ENCODE peak calls at places on chromosomes 13 and 19, in ten cellular contexts. G is WTC11; H is brain pericyte; B is T-helper 2 cell treated with Interferon-gamma antibody and Interleukin-4, amounts not matched to agents 5 μg/mL and 100 μg/mL, for 36 hours; O is Panc1; K is OCI-M1; D is NCI-H510A; U is activated CD8-positive, alpha-beta memory T cell treated with anti-CD3 and anti-CD28 coated beads, Interleukin-2, amount 50 U/mL, for 48 hours; N is stimulated activated naive B cell treated with anti-CD40 and anti-IgM and Interleukin-4, amounts not matched to agents 10 μg/mL and 1 μg/mL and 100 μg/mL, for 72 hours; X is CD8-positive, alpha-beta T cell. W is an unnamed sample.

GRCh38 chr13:110166598-110166997 is 140.4 kb downstream of the COL4A1 start:
- DNase-seq in G (no peak), H (no peak), B (no peak), O (no peak), K (no peak), D (no peak), U (no peak), N (no peak), X (no peak), W (no peak)

GRCh38 chr13:60788156-60788829 is 391.3 kb downstream of the TDRD3 start:
- DNase-seq in G (no peak), H (no peak), B (no peak), O (no peak), K (no peak), D (no peak), U (no peak), N (no peak), X (no peak), W (no peak)

GRCh38 chr19:16828990-16829821 is at the start of gene SIN3B:
- DNase-seq in G (peak), H (peak), B (peak), O (no peak), K (peak), D (peak), U (peak), N (peak), X (peak), W (peak)

GRCh38 chr13:99988469-99989375 is 7.1 kb downstream of the ZIC2 start:
- DNase-seq in G (peak), H (no peak), B (no peak), O (no peak), K (no peak), D (no peak), U (peak), N (no peak), X (no peak), W (no peak)

GRCh38 chr19:40822161-40822560 is 23.2 kb downstream of the EGLN2 start:
- DNase-seq in G (no peak), H (no peak), B (no peak), O (no peak), K (no peak), D (no peak), U (peak), N (no peak), X (no peak), W (no peak)

GRCh38 chr19:13644648-13645047 is 119.7 kb upstream of the MRI1 start:
- DNase-seq in G (no peak), H (no peak), B (no peak), O (no peak), K (peak), D (no peak), U (no peak), N (no peak), X (no peak), W (peak)

GRCh38 chr19:48492925-48493717 is 18.5 kb downstream of the LMTK3 start:
- DNase-seq in G (peak), H (peak), B (peak), O (peak), K (peak), D (no peak), U (peak), N (peak), X (peak), W (peak)

GRCh38 chr19:5967994-5968430 is 9.9 kb downstream of the RANBP3 start:
- DNase-seq in G (peak), H (peak), B (peak), O (peak), K (peak), D (peak), U (peak), N (peak), X (peak), W (peak)

GRCh38 chr19:13054605-13055212 is 47.9 kb downstream of the LYL1 start:
- DNase-seq in G (no peak), H (no peak), B (no peak), O (no peak), K (no peak), D (no peak), U (no peak), N (no peak), X (no peak), W (no peak)

GRCh38 chr19:33947565-33947964 is 150.9 kb downstream of the KCTD15 start:
- DNase-seq in G (no peak), H (no peak), B (no peak), O (no peak), K (no peak), D (no peak), U (no peak), N (no peak), X (peak), W (no peak)

GRCh38 chr19:43316591-43317319 is 36.7 kb upstream of the CD177 start:
- DNase-seq in G (peak), H (no peak), B (no peak), O (peak), K (peak), D (no peak), U (no peak), N (no peak), X (no peak), W (peak)

GRCh38 chr19:33849551-33850147 is 53.0 kb downstream of the KCTD15 start:
- DNase-seq in G (no peak), H (no peak), B (no peak), O (no peak), K (no peak), D (no peak), U (no peak), N (no peak), X (no peak), W (no peak)

GRCh38 chr19:54462713-54463530 is 656 bp downstream of the LENG9 start:
- DNase-seq in G (peak), H (no peak), B (peak), O (no peak), K (peak), D (no peak), U (peak), N (peak), X (peak), W (no peak)

GRCh38 chr13:46751811-46752635 is 44.9 kb downstream of the ESD start:
- DNase-seq in G (no peak), H (no peak), B (peak), O (no peak), K (peak), D (no peak), U (peak), N (peak), X (peak), W (no peak)

GRCh38 chr13:35598790-35599369 is 122.4 kb upstream of the MAB21L1 start:
- DNase-seq in G (no peak), H (no peak), B (no peak), O (no peak), K (no peak), D (no peak), U (no peak), N (no peak), X (no peak), W (no peak)

GRCh38 chr19:4624733-4625362 is 14.5 kb upstream of the TNFAIP8L1 start:
- DNase-seq in G (peak), H (no peak), B (no peak), O (no peak), K (peak), D (no peak), U (no peak), N (no peak), X (no peak), W (no peak)

GRCh38 chr13:69857188-69857821 is 250.3 kb upstream of the ATXN8OS start:
- DNase-seq in G (no peak), H (no peak), B (no peak), O (peak), K (peak), D (peak), U (no peak), N (no peak), X (no peak), W (peak)

GRCh38 chr19:33048806-33049676 is 15.6 kb downstream of the RHPN2 start:
- DNase-seq in G (no peak), H (no peak), B (no peak), O (no peak), K (peak), D (no peak), U (no peak), N (no peak), X (no peak), W (peak)

GRCh38 chr19:46451352-46451751 is 20.0 kb downstream of the PNMA8A start:
- DNase-seq in G (no peak), H (no peak), B (no peak), O (no peak), K (no peak), D (no peak), U (no peak), N (no peak), X (no peak), W (peak)

W was measured in RWPE1.